ENCODE peak calls at places on chromosomes 12 and 14, in seven cellular contexts. H is HCT116, G is GM12878, D is gastrocnemius medialis, X is lower leg skin, T is IMR-90, K is ovary. Z is an unnamed sample.

GRCh38 chr12:29858270-29858786 is 74.6 kb upstream of the TMTC1 start:
- DNase-seq in H (no peak), G (peak; percentile 4), D (no peak), X (peak; percentile 24), T (no peak), K (no peak), Z (peak; percentile 77)

GRCh38 chr12:59119676-59120075 is 199.4 kb upstream of the LRIG3 start:
- DNase-seq in H (no peak), G (no peak), D (no peak), X (no peak), T (peak; percentile 39), K (no peak), Z (no peak)

GRCh38 chr12:73892181-73892580 is 645.5 kb upstream of the ATXN7L3B start:
- DNase-seq in H (no peak), G (no peak), D (no peak), X (no peak), T (no peak), K (no peak), Z (no peak)

GRCh38 chr14:76953196-76953945 is 75.1 kb downstream of the IRF2BPL start:
- DNase-seq in H (peak; percentile 81), G (no peak), D (peak; percentile 65), X (peak; percentile 68), T (peak; percentile 68), K (peak; percentile 78), Z (peak; percentile 79)

GRCh38 chr14:24407608-24408325 is 9.0 kb downstream of the NYNRIN start:
- DNase-seq in H (no peak), G (no peak), D (no peak), X (no peak), T (no peak), K (peak; percentile 19), Z (no peak)

GRCh38 chr14:57295261-57295660 is 26.5 kb downstream of the AP5M1 start:
- DNase-seq in H (no peak), G (no peak), D (no peak), X (no peak), T (no peak), K (no peak), Z (no peak)

GRCh38 chr12:65876898-65877721 is 52.8 kb downstream of the HMGA2 start:
- DNase-seq in H (no peak), G (no peak), D (no peak), X (no peak), T (no peak), K (peak; percentile 53), Z (no peak)

GRCh38 chr12:114820773-114821172 is 136.8 kb upstream of the TBX3 start:
- DNase-seq in H (no peak), G (no peak), D (no peak), X (no peak), T (no peak), K (no peak), Z (no peak)

GRCh38 chr12:11510671-11511070 is 115.3 kb upstream of the PRB2 start:
- DNase-seq in H (no peak), G (no peak), D (no peak), X (no peak), T (no peak), K (no peak), Z (no peak)

GRCh38 chr14:58796636-58797429 is 159.1 kb downstream of the DACT1 start:
- DNase-seq in H (no peak), G (peak; percentile 88), D (no peak), X (no peak), T (peak; percentile 16), K (no peak), Z (no peak)

GRCh38 chr14:30162066-30162465 is 234.4 kb upstream of the PRKD1 start:
- DNase-seq in H (no peak), G (no peak), D (no peak), X (no peak), T (no peak), K (no peak), Z (no peak)

GRCh38 chr12:3928538-3929220 is 55.5 kb upstream of the PARP11 start:
- DNase-seq in H (no peak), G (no peak), D (no peak), X (no peak), T (no peak), K (no peak), Z (no peak)

GRCh38 chr12:41407240-41407799 is 219.2 kb downstream of the PDZRN4 start:
- DNase-seq in H (no peak), G (no peak), D (no peak), X (no peak), T (no peak), K (no peak), Z (no peak)

GRCh38 chr12:52382854-52383253 is 2.6 kb downstream of the KRT84 start:
- DNase-seq in H (no peak), G (no peak), D (no peak), X (no peak), T (no peak), K (no peak), Z (no peak)

GRCh38 chr12:6336079-6336858 is 5.6 kb downstream of the TNFRSF1A start:
- DNase-seq in H (peak; percentile 96), G (no peak), D (peak; percentile 95), X (peak; percentile 93), T (peak; percentile 99), K (peak; percentile 95), Z (peak; percentile 91)

GRCh38 chr14:65179918-65180724 is 77.8 kb upstream of the MAX start:
- DNase-seq in H (peak; percentile 38), G (peak; percentile 94), D (peak; percentile 43), X (peak; percentile 61), T (peak; percentile 89), K (peak; percentile 36), Z (no peak)

GRCh38 chr12:23950775-23951391 is 1.4 kb upstream of the SOX5 start:
- DNase-seq in H (no peak), G (no peak), D (no peak), X (no peak), T (peak; percentile 17), K (peak; percentile 24), Z (no peak)

GRCh38 chr12:98227162-98227561 is 288.2 kb upstream of the TMPO start:
- DNase-seq in H (peak; percentile 7), G (no peak), D (no peak), X (no peak), T (peak; percentile 21), K (no peak), Z (no peak)

DNA sequence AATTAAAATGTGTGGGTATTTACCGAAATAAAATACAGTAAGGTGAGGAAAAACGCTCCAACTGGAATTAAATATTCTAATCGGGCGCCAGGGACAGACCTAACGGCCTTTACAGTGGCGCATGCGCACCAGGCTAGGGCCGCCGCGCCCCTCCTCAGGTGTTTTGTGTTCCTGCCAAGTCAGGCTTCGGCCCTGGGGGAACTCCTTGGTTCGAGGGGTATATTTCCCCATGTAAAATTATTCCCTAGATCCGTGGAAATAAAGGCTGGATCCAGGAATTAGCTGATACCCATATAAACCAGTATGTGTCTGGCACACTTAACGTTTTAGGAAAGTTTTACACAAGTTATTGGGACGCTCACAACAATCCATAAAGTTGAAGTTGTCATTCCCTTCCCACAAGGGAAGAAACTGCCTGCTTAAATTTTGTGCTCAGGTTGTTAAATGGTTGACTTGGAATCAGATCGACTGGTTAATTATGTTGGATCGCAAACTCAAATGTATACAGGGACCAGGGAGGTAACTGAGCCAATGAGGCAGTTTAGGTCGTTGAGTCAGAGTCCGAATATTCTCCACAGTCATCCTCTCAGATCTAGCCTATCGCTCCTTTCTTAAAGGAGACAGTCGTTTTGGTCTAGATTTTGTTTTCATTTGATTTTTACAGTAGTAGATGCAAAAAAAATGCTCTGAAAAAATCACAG is 617 bp upstream of the ANAPC7 start:
- DNase-seq in H (peak; percentile 45), G (no peak), D (peak; percentile 34), X (peak; percentile 28), T (peak; percentile 40), K (peak; percentile 79), Z (peak; percentile 33)
- TF ChIP-seq POLR2A in H (peak; percentile 24), G (no peak), D (no peak), X (no peak), T (no peak), K (no peak), Z (no peak)

GRCh38 chr12:113295846-113296556 is 38.9 kb downstream of the SLC8B1 start:
- DNase-seq in H (no peak), G (no peak), D (no peak), X (no peak), T (no peak), K (no peak), Z (no peak)

GRCh38 chr12:113298472-113298817 is 36.5 kb downstream of the SLC8B1 start:
- DNase-seq in H (no peak), G (no peak), D (no peak), X (no peak), T (no peak), K (no peak), Z (no peak)

GRCh38 chr12:113296557-113297213 is 38.2 kb downstream of the SLC8B1 start:
- DNase-seq in H (no peak), G (no peak), D (no peak), X (no peak), T (no peak), K (no peak), Z (no peak)

GRCh38 chr12:113297621-113298471 is 37.1 kb downstream of the SLC8B1 start:
- DNase-seq in H (no peak), G (no peak), D (no peak), X (no peak), T (no peak), K (no peak), Z (no peak)

DNA sequence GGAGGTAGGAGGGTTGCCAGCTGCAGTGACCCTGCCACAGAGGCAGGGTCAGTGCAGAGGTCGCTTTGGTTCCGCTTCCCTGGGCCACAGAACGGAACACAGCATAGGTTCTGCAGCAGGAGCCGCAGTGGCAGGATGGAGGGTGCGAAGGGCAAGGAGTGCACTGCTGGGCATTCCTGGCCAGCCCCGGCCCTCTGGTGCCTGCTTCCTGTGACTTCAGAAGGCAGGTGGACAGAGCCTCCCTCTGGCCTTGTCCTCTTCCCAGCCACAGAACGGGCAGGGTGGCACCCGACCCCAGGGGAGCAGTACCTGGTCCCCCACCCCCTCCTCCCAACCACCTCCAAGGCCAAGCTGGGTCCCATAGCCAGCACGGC is 37.7 kb downstream of the SLC8B1 start:
- DNase-seq in H (no peak), G (no peak), D (no peak), X (no peak), T (no peak), K (no peak), Z (no peak)
- TF ChIP-seq CTCF in H (no peak), G (no peak), D (no peak), X (no peak), T (no peak), K (no peak), Z (no peak)

DNA sequence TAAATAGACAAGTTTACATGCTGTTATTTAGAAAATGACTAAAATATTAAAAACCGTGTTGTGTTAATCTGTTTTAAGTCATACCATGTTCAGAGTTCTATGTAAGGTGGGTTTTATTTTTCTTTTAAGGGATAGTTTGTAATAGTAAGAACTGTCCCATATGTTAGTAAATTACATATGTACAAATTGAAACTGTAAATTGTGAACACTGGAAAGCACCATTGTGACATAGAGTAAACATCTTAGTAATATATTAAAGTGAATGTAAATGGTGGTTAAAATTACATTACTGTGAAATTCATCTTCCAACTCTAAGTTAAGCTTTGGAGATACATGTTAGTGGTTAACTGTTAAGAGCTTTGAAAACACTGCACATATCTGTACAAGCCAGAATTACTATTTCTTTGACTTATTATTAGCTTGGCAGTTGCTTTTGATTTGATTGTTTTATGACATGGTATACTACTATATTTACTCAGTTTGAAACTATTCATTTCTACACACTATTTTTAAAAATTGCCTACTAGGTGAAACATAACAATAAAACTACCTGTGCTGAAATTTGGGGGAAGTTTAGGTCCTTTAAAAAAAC is 27.4 kb upstream of the DIP2B start:
- DNase-seq in H (no peak), G (peak; percentile 2), D (no peak), X (no peak), T (no peak), K (no peak), Z (no peak)
- TF ChIP-seq POLR2A in H (no peak), G (no peak), D (no peak), X (no peak), T (no peak), K (no peak), Z (no peak)

GRCh38 chr14:67674480-67675218 is at the start of gene VTI1B:
- DNase-seq in H (peak; percentile 48), G (no peak), D (peak; percentile 56), X (peak; percentile 61), T (peak; percentile 65), K (peak; percentile 90), Z (peak; percentile 67)
- TF ChIP-seq CTCF in H (no peak), G (no peak), D (no peak), X (no peak), T (peak; percentile 25), K (peak; percentile 24), Z (no peak)

Z was measured in breast epithelium.